ENCODE peak calls at places on chromosomes 11 and 22, in seven cellular contexts. One of them, this sample, is unnamed.

GRCh38 chr11:87740513-87740912 is 434.7 kb downstream of the RAB38 start:
- DNase-seq in coronary artery: no peak
- DNase-seq in HFFc6: no peak
- DNase-seq in activated CD8-positive, alpha-beta memory T cell treated with anti-CD3 and anti-CD28 coated beads for 1 hour: no peak
- DNase-seq in NCI-H1092 treated with DMSO at 0.1 percent for 48 hours: no peak
- DNase-seq in kidney tubule cell: no peak
- DNase-seq in non-pigmented ciliary epithelial cell: no peak
- DNase-seq in this sample: no peak

GRCh38 chr11:121929581-121929980 is 186.4 kb downstream of the BLID start:
- DNase-seq in coronary artery: no peak
- DNase-seq in HFFc6: peak
- DNase-seq in activated CD8-positive, alpha-beta memory T cell treated with anti-CD3 and anti-CD28 coated beads for 1 hour: no peak
- DNase-seq in non-pigmented ciliary epithelial cell: no peak
- DNase-seq in kidney tubule cell: peak
- DNase-seq in NCI-H1092 treated with DMSO at 0.1 percent for 48 hours: peak
- DNase-seq in this sample: peak

GRCh38 chr22:29029202-29030000 is 32.2 kb downstream of the C22orf31 start:
- DNase-seq in NCI-H1092 treated with DMSO at 0.1 percent for 48 hours: no peak
- DNase-seq in kidney tubule cell: no peak
- DNase-seq in non-pigmented ciliary epithelial cell: no peak
- DNase-seq in activated CD8-positive, alpha-beta memory T cell treated with anti-CD3 and anti-CD28 coated beads for 1 hour: no peak
- DNase-seq in coronary artery: no peak
- DNase-seq in HFFc6: no peak
- DNase-seq in this sample: no peak

GRCh38 chr11:75591966-75592365 is 29.9 kb downstream of the SERPINH1 start:
- DNase-seq in non-pigmented ciliary epithelial cell: no peak
- DNase-seq in HFFc6: no peak
- DNase-seq in coronary artery: no peak
- DNase-seq in NCI-H1092 treated with DMSO at 0.1 percent for 48 hours: peak
- DNase-seq in kidney tubule cell: no peak
- DNase-seq in activated CD8-positive, alpha-beta memory T cell treated with anti-CD3 and anti-CD28 coated beads for 1 hour: no peak
- DNase-seq in this sample: no peak

GRCh38 chr11:93330446-93330984 is at the start of gene DEUP1:
- DNase-seq in activated CD8-positive, alpha-beta memory T cell treated with anti-CD3 and anti-CD28 coated beads for 1 hour: no peak
- DNase-seq in HFFc6: no peak
- DNase-seq in kidney tubule cell: peak
- DNase-seq in NCI-H1092 treated with DMSO at 0.1 percent for 48 hours: peak
- DNase-seq in non-pigmented ciliary epithelial cell: no peak
- DNase-seq in coronary artery: no peak
- DNase-seq in this sample: peak

GRCh38 chr11:123490527-123490926 is 60.5 kb downstream of the GRAMD1B start:
- DNase-seq in HFFc6: no peak
- DNase-seq in activated CD8-positive, alpha-beta memory T cell treated with anti-CD3 and anti-CD28 coated beads for 1 hour: no peak
- DNase-seq in non-pigmented ciliary epithelial cell: no peak
- DNase-seq in NCI-H1092 treated with DMSO at 0.1 percent for 48 hours: no peak
- DNase-seq in kidney tubule cell: no peak
- DNase-seq in coronary artery: no peak
- DNase-seq in this sample: no peak

GRCh38 chr11:27916541-27917100 is 191.3 kb downstream of the KIF18A start:
- DNase-seq in activated CD8-positive, alpha-beta memory T cell treated with anti-CD3 and anti-CD28 coated beads for 1 hour: no peak
- DNase-seq in non-pigmented ciliary epithelial cell: no peak
- DNase-seq in HFFc6: no peak
- DNase-seq in coronary artery: no peak
- DNase-seq in kidney tubule cell: no peak
- DNase-seq in NCI-H1092 treated with DMSO at 0.1 percent for 48 hours: no peak
- DNase-seq in this sample: no peak

GRCh38 chr11:85869776-85870175 is 14.6 kb downstream of the CCDC83 start:
- DNase-seq in kidney tubule cell: no peak
- DNase-seq in coronary artery: no peak
- DNase-seq in activated CD8-positive, alpha-beta memory T cell treated with anti-CD3 and anti-CD28 coated beads for 1 hour: no peak
- DNase-seq in HFFc6: no peak
- DNase-seq in non-pigmented ciliary epithelial cell: no peak
- DNase-seq in NCI-H1092 treated with DMSO at 0.1 percent for 48 hours: no peak
- DNase-seq in this sample: no peak

GRCh38 chr11:128550967-128551522 is 36.3 kb downstream of the ETS1 start:
- DNase-seq in coronary artery: no peak
- DNase-seq in HFFc6: no peak
- DNase-seq in NCI-H1092 treated with DMSO at 0.1 percent for 48 hours: no peak
- DNase-seq in kidney tubule cell: no peak
- DNase-seq in activated CD8-positive, alpha-beta memory T cell treated with anti-CD3 and anti-CD28 coated beads for 1 hour: no peak
- DNase-seq in non-pigmented ciliary epithelial cell: no peak
- DNase-seq in this sample: no peak

GRCh38 chr22:37148031-37148651 is 1.6 kb downstream of the IL2RB start:
- DNase-seq in NCI-H1092 treated with DMSO at 0.1 percent for 48 hours: no peak
- DNase-seq in non-pigmented ciliary epithelial cell: no peak
- DNase-seq in activated CD8-positive, alpha-beta memory T cell treated with anti-CD3 and anti-CD28 coated beads for 1 hour: no peak
- DNase-seq in coronary artery: no peak
- DNase-seq in kidney tubule cell: no peak
- DNase-seq in HFFc6: no peak
- DNase-seq in this sample: no peak

GRCh38 chr11:1565173-1565903 is 6.7 kb downstream of the DUSP8 start:
- DNase-seq in activated CD8-positive, alpha-beta memory T cell treated with anti-CD3 and anti-CD28 coated beads for 1 hour: no peak
- DNase-seq in HFFc6: no peak
- DNase-seq in kidney tubule cell: no peak
- DNase-seq in NCI-H1092 treated with DMSO at 0.1 percent for 48 hours: no peak
- DNase-seq in non-pigmented ciliary epithelial cell: no peak
- DNase-seq in coronary artery: no peak
- DNase-seq in this sample: no peak

GRCh38 chr11:30760341-30760740 is 174.2 kb upstream of the MPPED2 start:
- DNase-seq in HFFc6: no peak
- DNase-seq in coronary artery: no peak
- DNase-seq in non-pigmented ciliary epithelial cell: no peak
- DNase-seq in kidney tubule cell: peak
- DNase-seq in activated CD8-positive, alpha-beta memory T cell treated with anti-CD3 and anti-CD28 coated beads for 1 hour: no peak
- DNase-seq in NCI-H1092 treated with DMSO at 0.1 percent for 48 hours: no peak
- DNase-seq in this sample: no peak

GRCh38 chr11:1289211-1289935 is 20.1 kb downstream of the TOLLIP start:
- DNase-seq in non-pigmented ciliary epithelial cell: no peak
- DNase-seq in NCI-H1092 treated with DMSO at 0.1 percent for 48 hours: no peak
- DNase-seq in coronary artery: no peak
- DNase-seq in activated CD8-positive, alpha-beta memory T cell treated with anti-CD3 and anti-CD28 coated beads for 1 hour: no peak
- DNase-seq in HFFc6: no peak
- DNase-seq in kidney tubule cell: no peak
- DNase-seq in this sample: no peak

GRCh38 chr11:64728757-64729365 is 5.9 kb upstream of the NRXN2 start:
- DNase-seq in NCI-H1092 treated with DMSO at 0.1 percent for 48 hours: no peak
- DNase-seq in kidney tubule cell: no peak
- DNase-seq in non-pigmented ciliary epithelial cell: no peak
- DNase-seq in activated CD8-positive, alpha-beta memory T cell treated with anti-CD3 and anti-CD28 coated beads for 1 hour: no peak
- DNase-seq in HFFc6: no peak
- DNase-seq in coronary artery: no peak
- DNase-seq in this sample: no peak

GRCh38 chr22:24503851-24504170 is 8.7 kb downstream of the UPB1 start:
- DNase-seq in coronary artery: no peak
- DNase-seq in activated CD8-positive, alpha-beta memory T cell treated with anti-CD3 and anti-CD28 coated beads for 1 hour: no peak
- DNase-seq in non-pigmented ciliary epithelial cell: no peak
- DNase-seq in HFFc6: no peak
- DNase-seq in NCI-H1092 treated with DMSO at 0.1 percent for 48 hours: no peak
- DNase-seq in kidney tubule cell: no peak
- DNase-seq in this sample: no peak

GRCh38 chr11:5203366-5203765 is 2.9 kb upstream of the OR51V1 start:
- DNase-seq in NCI-H1092 treated with DMSO at 0.1 percent for 48 hours: no peak
- DNase-seq in kidney tubule cell: no peak
- DNase-seq in non-pigmented ciliary epithelial cell: no peak
- DNase-seq in HFFc6: no peak
- DNase-seq in coronary artery: no peak
- DNase-seq in activated CD8-positive, alpha-beta memory T cell treated with anti-CD3 and anti-CD28 coated beads for 1 hour: no peak
- DNase-seq in this sample: no peak

GRCh38 chr11:108803781-108804180 is 138.9 kb downstream of the DDX10 start:
- DNase-seq in kidney tubule cell: no peak
- DNase-seq in non-pigmented ciliary epithelial cell: peak
- DNase-seq in HFFc6: peak
- DNase-seq in coronary artery: no peak
- DNase-seq in activated CD8-positive, alpha-beta memory T cell treated with anti-CD3 and anti-CD28 coated beads for 1 hour: no peak
- DNase-seq in NCI-H1092 treated with DMSO at 0.1 percent for 48 hours: no peak
- DNase-seq in this sample: no peak

GRCh38 chr11:133718831-133719230 is 126.5 kb downstream of the SPATA19 start:
- DNase-seq in NCI-H1092 treated with DMSO at 0.1 percent for 48 hours: no peak
- DNase-seq in HFFc6: no peak
- DNase-seq in coronary artery: no peak
- DNase-seq in activated CD8-positive, alpha-beta memory T cell treated with anti-CD3 and anti-CD28 coated beads for 1 hour: no peak
- DNase-seq in non-pigmented ciliary epithelial cell: no peak
- DNase-seq in kidney tubule cell: no peak
- DNase-seq in this sample: no peak

GRCh38 chr11:106697058-106697457 is 321.2 kb downstream of the GUCY1A2 start:
- DNase-seq in HFFc6: peak
- DNase-seq in non-pigmented ciliary epithelial cell: peak
- DNase-seq in NCI-H1092 treated with DMSO at 0.1 percent for 48 hours: no peak
- DNase-seq in coronary artery: no peak
- DNase-seq in activated CD8-positive, alpha-beta memory T cell treated with anti-CD3 and anti-CD28 coated beads for 1 hour: no peak
- DNase-seq in kidney tubule cell: peak
- DNase-seq in this sample: no peak

GRCh38 chr11:15911377-15912044 is 444.8 kb downstream of the SOX6 start:
- DNase-seq in NCI-H1092 treated with DMSO at 0.1 percent for 48 hours: peak
- DNase-seq in coronary artery: no peak
- DNase-seq in non-pigmented ciliary epithelial cell: no peak
- DNase-seq in HFFc6: no peak
- DNase-seq in kidney tubule cell: no peak
- DNase-seq in activated CD8-positive, alpha-beta memory T cell treated with anti-CD3 and anti-CD28 coated beads for 1 hour: no peak
- DNase-seq in this sample: peak

GRCh38 chr22:30015846-30016245 is 64.4 kb upstream of the HORMAD2 start:
- DNase-seq in activated CD8-positive, alpha-beta memory T cell treated with anti-CD3 and anti-CD28 coated beads for 1 hour: no peak
- DNase-seq in non-pigmented ciliary epithelial cell: peak
- DNase-seq in NCI-H1092 treated with DMSO at 0.1 percent for 48 hours: no peak
- DNase-seq in kidney tubule cell: peak
- DNase-seq in HFFc6: peak
- DNase-seq in coronary artery: no peak
- DNase-seq in this sample: no peak

GRCh38 chr11:1239596-1240205 is 16.8 kb downstream of the MUC5B start:
- DNase-seq in NCI-H1092 treated with DMSO at 0.1 percent for 48 hours: no peak
- DNase-seq in kidney tubule cell: no peak
- DNase-seq in HFFc6: no peak
- DNase-seq in non-pigmented ciliary epithelial cell: no peak
- DNase-seq in activated CD8-positive, alpha-beta memory T cell treated with anti-CD3 and anti-CD28 coated beads for 1 hour: no peak
- DNase-seq in coronary artery: no peak
- DNase-seq in this sample: no peak

GRCh38 chr11:30406978-30407762 is 84.3 kb downstream of the ARL14EP start:
- DNase-seq in kidney tubule cell: peak
- DNase-seq in coronary artery: no peak
- DNase-seq in non-pigmented ciliary epithelial cell: no peak
- DNase-seq in activated CD8-positive, alpha-beta memory T cell treated with anti-CD3 and anti-CD28 coated beads for 1 hour: no peak
- DNase-seq in NCI-H1092 treated with DMSO at 0.1 percent for 48 hours: no peak
- DNase-seq in HFFc6: no peak
- DNase-seq in this sample: no peak

GRCh38 chr11:2564588-2565440 is 120.0 kb downstream of the KCNQ1 start:
- DNase-seq in HFFc6: no peak
- DNase-seq in activated CD8-positive, alpha-beta memory T cell treated with anti-CD3 and anti-CD28 coated beads for 1 hour: no peak
- DNase-seq in non-pigmented ciliary epithelial cell: no peak
- DNase-seq in kidney tubule cell: no peak
- DNase-seq in NCI-H1092 treated with DMSO at 0.1 percent for 48 hours: no peak
- DNase-seq in coronary artery: no peak
- DNase-seq in this sample: peak

GRCh38 chr11:47524200-47524874 is 28.6 kb downstream of the CELF1 start:
- DNase-seq in activated CD8-positive, alpha-beta memory T cell treated with anti-CD3 and anti-CD28 coated beads for 1 hour: no peak
- DNase-seq in non-pigmented ciliary epithelial cell: no peak
- DNase-seq in HFFc6: no peak
- DNase-seq in coronary artery: no peak
- DNase-seq in kidney tubule cell: peak
- DNase-seq in NCI-H1092 treated with DMSO at 0.1 percent for 48 hours: no peak
- DNase-seq in this sample: peak

GRCh38 chr11:16086229-16086628 is 270.1 kb downstream of the SOX6 start:
- DNase-seq in HFFc6: no peak
- DNase-seq in kidney tubule cell: peak
- DNase-seq in activated CD8-positive, alpha-beta memory T cell treated with anti-CD3 and anti-CD28 coated beads for 1 hour: no peak
- DNase-seq in non-pigmented ciliary epithelial cell: no peak
- DNase-seq in NCI-H1092 treated with DMSO at 0.1 percent for 48 hours: no peak
- DNase-seq in coronary artery: no peak
- DNase-seq in this sample: no peak

GRCh38 chr11:88552377-88553029 is 215.0 kb upstream of the CTSC start:
- DNase-seq in kidney tubule cell: peak
- DNase-seq in coronary artery: no peak
- DNase-seq in activated CD8-positive, alpha-beta memory T cell treated with anti-CD3 and anti-CD28 coated beads for 1 hour: peak
- DNase-seq in HFFc6: peak
- DNase-seq in NCI-H1092 treated with DMSO at 0.1 percent for 48 hours: peak
- DNase-seq in non-pigmented ciliary epithelial cell: no peak
- DNase-seq in this sample: peak

GRCh38 chr11:70662691-70663098 is 264.4 kb downstream of the CTTN start:
- DNase-seq in HFFc6: no peak
- DNase-seq in NCI-H1092 treated with DMSO at 0.1 percent for 48 hours: no peak
- DNase-seq in activated CD8-positive, alpha-beta memory T cell treated with anti-CD3 and anti-CD28 coated beads for 1 hour: no peak
- DNase-seq in non-pigmented ciliary epithelial cell: no peak
- DNase-seq in kidney tubule cell: no peak
- DNase-seq in coronary artery: no peak
- DNase-seq in this sample: no peak

GRCh38 chr11:62554377-62554776 is 7.8 kb upstream of the AHNAK start:
- DNase-seq in activated CD8-positive, alpha-beta memory T cell treated with anti-CD3 and anti-CD28 coated beads for 1 hour: no peak
- DNase-seq in non-pigmented ciliary epithelial cell: no peak
- DNase-seq in HFFc6: no peak
- DNase-seq in NCI-H1092 treated with DMSO at 0.1 percent for 48 hours: no peak
- DNase-seq in kidney tubule cell: no peak
- DNase-seq in coronary artery: no peak
- DNase-seq in this sample: no peak

GRCh38 chr11:1827095-1827797 is 7.5 kb upstream of the SYT8 start:
- DNase-seq in kidney tubule cell: peak
- DNase-seq in coronary artery: peak
- DNase-seq in non-pigmented ciliary epithelial cell: no peak
- DNase-seq in HFFc6: peak
- DNase-seq in NCI-H1092 treated with DMSO at 0.1 percent for 48 hours: peak
- DNase-seq in activated CD8-positive, alpha-beta memory T cell treated with anti-CD3 and anti-CD28 coated beads for 1 hour: no peak
- DNase-seq in this sample: peak

This sample was measured in body of pancreas.